ENCODE peak calls at places on chromosomes 3 and 15, in five cellular contexts. O is PC-3, W is H9, K is fibroblast of lung, S is GM23248. I is an unnamed sample.

GRCh38 chr3:58658508-58658907 is 8.1 kb downstream of the FAM3D start:
- DNase-seq in W (no peak), O (no peak), S (no peak), K (no peak), I (no peak)

GRCh38 chr3:76638006-76638405 is 401.9 kb upstream of the ROBO2 start:
- DNase-seq in O (no peak), S (peak), W (no peak), K (no peak), I (no peak)

GRCh38 chr3:102736288-102736960 is 301.6 kb downstream of the ZPLD1 start:
- DNase-seq in O (no peak), S (peak), K (no peak), W (no peak), I (no peak)

GRCh38 chr3:15519096-15519495 is 2.4 kb downstream of the COLQ start:
- DNase-seq in K (no peak), W (no peak), O (no peak), S (no peak), I (no peak)

GRCh38 chr3:164004205-164004604 is 1074.1 kb downstream of the SI start:
- DNase-seq in S (no peak), O (no peak), W (peak), K (no peak), I (no peak)

GRCh38 chr3:53846134-53846850 is at the start of the genes CHDH and IL17RB:
- DNase-seq in S (peak), O (peak), K (no peak), W (peak), I (no peak)

GRCh38 chr3:70805044-70805732 is 492.8 kb upstream of the MDFIC2 start:
- DNase-seq in K (peak), W (no peak), O (peak), S (peak), I (peak)

GRCh38 chr3:197354195-197355059 is 56.0 kb upstream of the DLG1 start:
- DNase-seq in S (peak), O (no peak), W (no peak), K (peak), I (peak)

GRCh38 chr3:179432021-179432420 is 19.2 kb downstream of the GNB4 start:
- DNase-seq in O (no peak), S (no peak), K (no peak), W (no peak), I (no peak)

GRCh38 chr15:100330629-100331215 is 11.1 kb downstream of the ADAMTS17 start:
- DNase-seq in O (no peak), K (no peak), S (no peak), W (peak), I (no peak)

GRCh38 chr3:104460477-104461406 is 906.0 kb upstream of the ALCAM start:
- DNase-seq in W (peak), K (peak), S (peak), O (peak), I (peak)

GRCh38 chr15:40085225-40085624 is 23.5 kb downstream of the BMF start:
- DNase-seq in W (no peak), O (no peak), S (peak), K (no peak), I (peak)

GRCh38 chr3:39154323-39155021 is 1.1 kb upstream of the CSRNP1 start:
- DNase-seq in O (no peak), K (no peak), S (peak), W (peak), I (no peak)

GRCh38 chr3:72255191-72255590 is 470.2 kb upstream of the PROK2 start:
- DNase-seq in S (peak), W (no peak), K (peak), O (no peak), I (peak)

GRCh38 chr15:89399390-89400120 is 64.9 kb upstream of the POLG start:
- DNase-seq in S (peak), O (peak), W (peak), K (no peak), I (no peak)

GRCh38 chr3:123949606-123950005 is 11.4 kb downstream of the CCDC14 start:
- DNase-seq in W (no peak), K (peak), O (no peak), S (peak), I (peak)

GRCh38 chr3:152139651-152140050 is 129.1 kb upstream of the MBNL1 start:
- DNase-seq in S (no peak), K (no peak), W (no peak), O (no peak), I (no peak)

GRCh38 chr3:66582721-66583141 is 81.9 kb upstream of the LRIG1 start:
- DNase-seq in K (no peak), O (no peak), S (peak), W (no peak), I (peak)

GRCh38 chr3:170864525-170865208 is 5.3 kb downstream of the RPL22L1 start:
- DNase-seq in K (peak), W (no peak), O (peak), S (peak), I (no peak)

GRCh38 chr3:138360272-138361192 is 12.2 kb downstream of the MRAS start:
- DNase-seq in K (no peak), O (no peak), S (no peak), W (no peak), I (no peak)

GRCh38 chr3:38054166-38054991 is 15.4 kb downstream of the DLEC1 start:
- DNase-seq in O (no peak), S (peak), W (no peak), K (no peak), I (no peak)

GRCh38 chr15:92421980-92422379 is 28.3 kb downstream of the ST8SIA2 start:
- DNase-seq in W (no peak), K (peak), S (peak), O (peak), I (peak)

GRCh38 chr3:76403556-76403955 is 618.2 kb upstream of the ZNF717 start:
- DNase-seq in S (peak), W (no peak), O (peak), K (peak), I (peak)

GRCh38 chr3:122390665-122391064 is 6.7 kb downstream of the FAM162A start:
- DNase-seq in K (peak), S (no peak), W (no peak), O (no peak), I (no peak)

GRCh38 chr3:184341925-184342324 is 4.5 kb downstream of the FAM131A start:
- DNase-seq in K (no peak), S (no peak), W (no peak), O (peak), I (no peak)

GRCh38 chr15:48858401-48858800 is 19.5 kb upstream of the EID1 start:
- DNase-seq in W (no peak), K (peak), S (peak), O (peak), I (peak)

GRCh38 chr3:98744283-98744682 is 18.9 kb upstream of the ST3GAL6 start:
- DNase-seq in K (no peak), S (no peak), O (peak), W (no peak), I (no peak)

GRCh38 chr15:45714501-45715488 is 80.0 kb downstream of the SQOR start:
- DNase-seq in K (peak), S (peak), O (peak), W (peak), I (peak)

GRCh38 chr3:16942955-16943354 is 58.2 kb downstream of the PLCL2 start:
- DNase-seq in K (no peak), O (no peak), S (no peak), W (no peak), I (no peak)

GRCh38 chr15:71566226-71566625 is 244.1 kb upstream of the NR2E3 start:
- DNase-seq in K (no peak), W (no peak), S (no peak), O (no peak), I (no peak)

GRCh38 chr15:79653533-79653932 is 221.4 kb downstream of the MINAR1 start:
- DNase-seq in W (no peak), K (no peak), O (no peak), S (no peak), I (peak)

GRCh38 chr3:150879141-150879540 is 26.1 kb downstream of the MINDY4B start:
- DNase-seq in W (no peak), O (no peak), K (no peak), S (no peak), I (no peak)

GRCh38 chr15:99997112-99997651 is 263.9 kb upstream of the LYSMD4 start:
- DNase-seq in K (no peak), S (no peak), W (no peak), O (no peak), I (no peak)

GRCh38 chr3:68017069-68017468 is 362.7 kb upstream of the SUCLG2 start:
- DNase-seq in W (no peak), K (no peak), S (no peak), O (peak), I (no peak)

GRCh38 chr15:80580107-80580506 is 115.0 kb upstream of the ABHD17C start:
- DNase-seq in W (peak), S (peak), O (peak), K (no peak), I (peak)

GRCh38 chr3:11553436-11554235 is 90.1 kb downstream of the VGLL4 start:
- DNase-seq in W (no peak), K (peak), S (no peak), O (no peak), I (no peak)

GRCh38 chr3:159852821-159853505 is 135.7 kb upstream of the IL12A start:
- DNase-seq in W (peak), S (peak), K (peak), O (peak), I (peak)
- H3K9ac ChIP-seq in W (no peak), S (peak), K (peak), O (no peak), I (peak)

DNA sequence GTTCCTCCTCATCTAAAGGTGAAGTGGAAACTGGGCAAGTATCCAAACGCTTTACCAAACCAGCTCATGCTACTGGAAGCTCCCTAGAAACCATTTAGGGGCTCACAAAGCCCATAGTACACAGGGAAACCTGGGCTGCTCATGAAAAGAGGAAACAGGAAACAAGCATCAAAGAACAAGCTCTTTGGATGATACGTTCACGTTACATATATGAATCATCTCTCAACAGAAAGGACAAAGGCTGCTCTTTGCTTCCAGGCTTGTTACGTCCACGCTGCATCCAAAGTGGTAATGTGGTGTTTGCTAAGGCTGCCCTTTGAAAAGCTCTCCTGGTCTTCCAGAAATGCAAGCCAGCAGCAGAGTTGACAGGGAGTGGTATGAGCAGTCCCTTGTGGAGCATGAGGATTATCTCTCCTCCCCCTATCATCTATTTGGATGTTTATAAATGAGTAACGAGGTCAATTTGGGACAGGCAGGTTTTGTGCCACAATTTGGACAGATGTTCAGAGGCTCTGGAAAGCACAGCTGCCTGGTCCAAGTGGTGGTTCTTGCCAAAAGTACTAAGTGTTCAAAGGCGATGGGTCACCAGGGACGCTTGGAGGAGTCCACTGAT is 98.0 kb upstream of the RORA start:
- DNase-seq in K (peak), S (no peak), W (no peak), O (no peak), I (no peak)
- H3K4me2 ChIP-seq in K (no peak), S (no peak), W (no peak), O (no peak), I (no peak)

DNA sequence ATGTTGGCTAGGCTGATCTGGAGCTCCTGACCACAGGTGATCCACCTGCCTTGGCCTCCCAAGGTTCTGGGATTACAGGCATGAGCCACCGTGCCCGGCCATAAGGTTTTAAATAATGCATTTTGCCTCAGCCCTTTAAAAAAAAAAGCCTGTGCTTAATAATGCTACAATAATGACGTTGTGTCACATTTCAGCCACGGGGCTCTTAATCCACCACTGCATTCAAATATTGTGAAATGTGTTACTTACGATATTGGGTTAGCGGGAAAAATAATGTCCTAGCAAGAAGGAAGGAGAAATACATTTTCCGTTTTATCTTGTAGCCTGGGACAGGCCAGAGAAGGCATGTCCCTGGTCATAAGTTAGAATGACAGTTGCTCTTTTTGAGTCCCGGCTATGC is 17.6 kb downstream of the PAQR5 start:
- DNase-seq in S (no peak), O (no peak), W (no peak), K (no peak), I (no peak)
- H3K9ac ChIP-seq in S (no peak), O (no peak), W (no peak), K (no peak), I (no peak)

GRCh38 chr15:64524778-64525177 is 64.4 kb downstream of the ZNF609 start:
- DNase-seq in O (no peak), S (peak), W (no peak), K (no peak), I (peak)

GRCh38 chr15:64522226-64522823 is 61.9 kb downstream of the ZNF609 start:
- DNase-seq in K (peak), S (no peak), W (no peak), O (no peak), I (no peak)

GRCh38 chr15:64521201-64521600 is 60.8 kb downstream of the ZNF609 start:
- DNase-seq in W (no peak), K (no peak), S (no peak), O (no peak), I (no peak)

GRCh38 chr15:64521726-64522164 is 61.4 kb downstream of the ZNF609 start:
- DNase-seq in S (peak), O (peak), K (peak), W (peak), I (peak)

GRCh38 chr15:64523240-64523639 is 62.9 kb downstream of the ZNF609 start:
- DNase-seq in W (no peak), S (no peak), K (no peak), O (no peak), I (no peak)
- H3K4me2 ChIP-seq in W (no peak), S (no peak), K (no peak), O (no peak), I (no peak)

GRCh38 chr3:46927718-46928073 is 48.8 kb downstream of the CCDC12 start:
- DNase-seq in S (no peak), W (no peak), K (no peak), O (no peak), I (no peak)
- H3K9ac ChIP-seq in S (no peak), W (no peak), K (no peak), O (no peak), I (no peak)

DNA sequence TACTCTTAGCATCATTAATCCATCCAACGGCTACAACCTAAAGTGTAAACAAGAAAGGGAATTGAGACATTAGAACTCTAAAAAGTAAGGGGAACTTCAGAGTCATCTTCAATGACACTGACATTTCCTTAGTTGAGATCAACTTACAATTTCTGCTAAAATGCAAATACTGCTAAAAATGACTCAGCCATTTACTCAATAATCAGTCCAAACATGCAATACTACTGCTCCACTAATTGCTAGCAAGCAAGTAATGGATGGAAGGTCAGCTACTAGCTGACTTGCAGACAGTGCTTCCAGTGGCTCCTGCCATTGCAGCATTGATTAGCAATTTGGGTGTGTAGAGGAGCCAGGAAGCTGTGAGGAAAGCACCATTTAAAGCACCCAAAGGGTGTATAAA is 28.4 kb downstream of the CD200R1L start:
- DNase-seq in O (peak), K (peak), W (no peak), S (peak), I (no peak)
- H3K4me2 ChIP-seq in O (no peak), K (no peak), W (no peak), S (no peak), I (no peak)

GRCh38 chr3:48695113-48695753 is 9.5 kb upstream of the NCKIPSD start:
- DNase-seq in O (no peak), W (peak), K (peak), S (peak), I (peak)
- H3K9ac ChIP-seq in O (no peak), W (no peak), K (peak), S (peak), I (peak)

I was measured in astrocyte.